ENCODE peak calls at places on chromosome 16, in ten cellular contexts. A is stomach, P is GM23338, H is esophagus muscularis mucosa, S is SK-N-SH, W is vagina, V is endothelial cell of umbilical vein, I is upper lobe of left lung, X is H1, T is prostate gland. K is an unnamed sample.

GRCh38 chr16:88886915-88887521 is 20.6 kb upstream of the PABPN1L start:
- DNase-seq in A (peak), P (no peak), H (peak), S (no peak), W (no peak), V (no peak), I (peak), X (no peak), T (no peak), K (peak)

GRCh38 chr16:78727536-78727935 is 628.1 kb downstream of the WWOX start:
- DNase-seq in A (no peak), P (peak), H (no peak), S (no peak), W (no peak), V (no peak), I (no peak), X (no peak), T (no peak), K (no peak)

GRCh38 chr16:56675685-56676210 is 6.1 kb downstream of the MT1H start:
- DNase-seq in A (no peak), P (peak), H (no peak), S (no peak), W (no peak), V (no peak), I (no peak), X (peak), T (no peak), K (no peak)

GRCh38 chr16:1363501-1364041 is 11.8 kb downstream of the GNPTG start:
- DNase-seq in A (peak), P (peak), H (no peak), S (peak), W (no peak), V (peak), I (peak), X (peak), T (peak), K (no peak)

GRCh38 chr16:495127-495748 is 32.3 kb upstream of the CAPN15 start:
- DNase-seq in A (no peak), P (peak), H (no peak), S (peak), W (no peak), V (peak), I (no peak), X (peak), T (no peak), K (no peak)

GRCh38 chr16:50594332-50595260 is 46.4 kb downstream of the NKD1 start:
- DNase-seq in A (no peak), P (no peak), H (no peak), S (no peak), W (no peak), V (no peak), I (no peak), X (no peak), T (no peak), K (no peak)

GRCh38 chr16:51937771-51938170 is 609.2 kb downstream of the TOX3 start:
- DNase-seq in A (no peak), P (no peak), H (no peak), S (no peak), W (no peak), V (no peak), I (no peak), X (no peak), T (no peak), K (no peak)

GRCh38 chr16:84618428-84619102 is 687 bp upstream of the COTL1 start:
- DNase-seq in A (no peak), P (peak), H (no peak), S (peak), W (no peak), V (peak), I (no peak), X (peak), T (no peak), K (no peak)

GRCh38 chr16:4123617-4124300 is 7.5 kb upstream of the ADCY9 start:
- DNase-seq in A (no peak), P (no peak), H (no peak), S (no peak), W (no peak), V (no peak), I (no peak), X (no peak), T (no peak), K (no peak)

GRCh38 chr16:70738083-70738977 is 52.5 kb upstream of the MTSS2 start:
- DNase-seq in A (peak), P (peak), H (no peak), S (peak), W (no peak), V (peak), I (peak), X (peak), T (peak), K (peak)

GRCh38 chr16:4214215-4214621 is 27.7 kb downstream of the SRL start:
- DNase-seq in A (peak), P (no peak), H (no peak), S (no peak), W (no peak), V (no peak), I (no peak), X (no peak), T (no peak), K (no peak)

GRCh38 chr16:19085679-19086200 is 18.3 kb downstream of the COQ7 start:
- DNase-seq in A (peak), P (no peak), H (no peak), S (peak), W (no peak), V (peak), I (no peak), X (no peak), T (no peak), K (no peak)

GRCh38 chr16:18788828-18789514 is 1.2 kb downstream of the RPS15A start:
- DNase-seq in A (no peak), P (no peak), H (no peak), S (no peak), W (no peak), V (peak), I (no peak), X (no peak), T (no peak), K (no peak)

GRCh38 chr16:27383511-27384243 is 18.3 kb upstream of the IL21R start:
- DNase-seq in A (no peak), P (no peak), H (no peak), S (no peak), W (peak), V (no peak), I (peak), X (no peak), T (no peak), K (peak)

GRCh38 chr16:66741971-66742396 is 9.4 kb downstream of the DYNC1LI2 start:
- DNase-seq in A (no peak), P (no peak), H (no peak), S (no peak), W (no peak), V (no peak), I (no peak), X (no peak), T (no peak), K (no peak)

GRCh38 chr16:87832759-87833502 is 36.4 kb downstream of the SLC7A5 start:
- DNase-seq in A (no peak), P (no peak), H (no peak), S (no peak), W (no peak), V (no peak), I (no peak), X (no peak), T (no peak), K (no peak)

GRCh38 chr16:69190598-69190997 is 3.6 kb downstream of the SNTB2 start:
- DNase-seq in A (no peak), P (no peak), H (no peak), S (no peak), W (no peak), V (no peak), I (no peak), X (no peak), T (no peak), K (no peak)

GRCh38 chr16:67260426-67261063 is 11.8 kb downstream of the SLC9A5 start:
- DNase-seq in A (peak), P (peak), H (no peak), S (peak), W (no peak), V (peak), I (peak), X (no peak), T (peak), K (peak)

GRCh38 chr16:62021295-62021694 is 14.9 kb downstream of the CDH8 start:
- DNase-seq in A (no peak), P (no peak), H (no peak), S (no peak), W (no peak), V (no peak), I (no peak), X (no peak), T (no peak), K (no peak)

GRCh38 chr16:66332599-66332998 is 33.9 kb upstream of the CDH5 start:
- DNase-seq in A (no peak), P (no peak), H (no peak), S (no peak), W (no peak), V (no peak), I (peak), X (no peak), T (no peak), K (no peak)

GRCh38 chr16:71225145-71225544 is 5.4 kb downstream of the HYDIN start:
- DNase-seq in A (no peak), P (no peak), H (no peak), S (no peak), W (no peak), V (no peak), I (no peak), X (no peak), T (no peak), K (no peak)

GRCh38 chr16:79132745-79133144 is 467.8 kb downstream of the MAF start:
- DNase-seq in A (no peak), P (no peak), H (no peak), S (no peak), W (no peak), V (no peak), I (no peak), X (no peak), T (no peak), K (no peak)

GRCh38 chr16:49277766-49278566 is 3.7 kb downstream of the CBLN1 start:
- DNase-seq in A (no peak), P (peak), H (peak), S (no peak), W (no peak), V (no peak), I (no peak), X (peak), T (no peak), K (no peak)

GRCh38 chr16:89331371-89332109 is 114.0 kb downstream of the ZNF778 start:
- DNase-seq in A (no peak), P (no peak), H (no peak), S (no peak), W (no peak), V (no peak), I (no peak), X (no peak), T (no peak), K (peak)

GRCh38 chr16:67207857-67208524 is 9.1 kb downstream of the ELMO3 start:
- DNase-seq in A (no peak), P (no peak), H (no peak), S (peak), W (no peak), V (no peak), I (no peak), X (no peak), T (no peak), K (no peak)

GRCh38 chr16:3542601-3543373 is 34.4 kb downstream of the NLRC3 start:
- DNase-seq in A (no peak), P (no peak), H (no peak), S (no peak), W (no peak), V (peak), I (no peak), X (no peak), T (no peak), K (no peak)

GRCh38 chr16:35732046-35732810 is 2272.8 kb downstream of the TP53TG3F start:
- DNase-seq in A (no peak), P (no peak), H (peak), S (no peak), W (peak), V (no peak), I (no peak), X (no peak), T (no peak), K (no peak)

GRCh38 chr16:89720520-89720858 is 209 bp downstream of the VPS9D1 start:
- DNase-seq in A (peak), P (peak), H (peak), S (peak), W (no peak), V (no peak), I (no peak), X (peak), T (no peak), K (no peak)

GRCh38 chr16:9647981-9648701 is 534.1 kb downstream of the GRIN2A start:
- DNase-seq in A (no peak), P (peak), H (peak), S (peak), W (no peak), V (peak), I (no peak), X (peak), T (peak), K (no peak)

GRCh38 chr16:676565-677297 is 1.3 kb downstream of the RHBDL1 start:
- DNase-seq in A (peak), P (peak), H (no peak), S (no peak), W (no peak), V (no peak), I (peak), X (peak), T (peak), K (no peak)

GRCh38 chr16:14301150-14302030 is 230.3 kb downstream of the MRTFB start:
- DNase-seq in A (peak), P (peak), H (no peak), S (peak), W (no peak), V (peak), I (no peak), X (no peak), T (no peak), K (peak)

GRCh38 chr16:53545433-53545832 is 42.4 kb upstream of the AKTIP start:
- DNase-seq in A (no peak), P (peak), H (no peak), S (no peak), W (no peak), V (no peak), I (no peak), X (no peak), T (no peak), K (no peak)

GRCh38 chr16:88686439-88687253 is at the start of gene SNAI3:
- DNase-seq in A (peak), P (peak), H (no peak), S (peak), W (no peak), V (peak), I (peak), X (peak), T (peak), K (no peak)

GRCh38 chr16:27154573-27155521 is 48.5 kb upstream of the KDM8 start:
- DNase-seq in A (peak), P (peak), H (no peak), S (peak), W (no peak), V (peak), I (peak), X (peak), T (peak), K (peak)

GRCh38 chr16:63938661-63939060 is 1183.2 kb downstream of the CDH11 start:
- DNase-seq in A (no peak), P (no peak), H (no peak), S (no peak), W (no peak), V (no peak), I (no peak), X (no peak), T (no peak), K (no peak)

GRCh38 chr16:55155815-55156214 is 168.2 kb upstream of the IRX6 start:
- DNase-seq in A (no peak), P (peak), H (no peak), S (no peak), W (no peak), V (no peak), I (no peak), X (no peak), T (no peak), K (no peak)
- TF ChIP-seq CTCF in A (no peak), P (peak), H (no peak), S (no peak), W (no peak), V (no peak), I (no peak), X (peak), T (no peak), K (no peak)

DNA sequence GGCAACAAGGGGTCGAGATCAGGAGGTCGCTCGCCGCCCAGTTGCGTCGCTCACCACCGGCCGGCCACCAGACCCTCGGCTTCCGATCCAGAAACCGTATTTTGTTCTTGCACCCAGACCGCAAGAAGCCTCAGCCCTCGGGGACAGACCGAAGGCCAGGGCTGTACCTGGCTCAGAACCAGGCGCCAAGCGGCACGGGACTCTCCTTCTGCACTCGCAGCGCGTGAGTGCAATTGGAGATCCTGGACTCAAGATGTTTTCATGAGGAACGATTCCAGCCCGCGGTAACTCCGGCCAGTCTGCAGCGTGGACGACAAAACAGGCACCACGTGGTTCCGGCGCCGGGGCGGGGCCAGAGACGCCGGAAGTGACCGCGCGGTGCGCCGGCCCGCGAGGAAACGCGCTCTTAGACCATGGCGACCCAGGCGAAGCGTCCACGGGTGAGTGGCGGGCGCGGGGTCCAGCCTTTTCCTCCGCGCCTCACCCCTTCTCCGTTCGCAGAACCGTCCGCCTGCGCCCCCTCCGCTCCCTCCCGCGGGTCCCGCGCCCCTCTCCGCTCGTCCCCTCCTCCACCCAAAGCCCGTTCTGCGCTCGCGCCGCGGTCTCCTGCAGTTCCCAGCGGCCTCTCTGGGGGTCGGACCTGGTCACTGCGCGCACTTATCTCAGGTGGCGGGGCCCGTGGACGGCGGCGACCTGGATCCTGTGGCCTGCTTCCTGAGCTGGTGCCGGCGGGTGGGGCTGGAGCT is at the start of gene SETD6:
- DNase-seq in A (peak), P (peak), H (peak), S (peak), W (peak), V (peak), I (peak), X (peak), T (peak), K (peak)
- TF ChIP-seq POLR2AphosphoS5 in A (peak), P (peak), H (peak), S (peak), W (peak), V (peak), I (peak), X (peak), T (peak), K (peak)

DNA sequence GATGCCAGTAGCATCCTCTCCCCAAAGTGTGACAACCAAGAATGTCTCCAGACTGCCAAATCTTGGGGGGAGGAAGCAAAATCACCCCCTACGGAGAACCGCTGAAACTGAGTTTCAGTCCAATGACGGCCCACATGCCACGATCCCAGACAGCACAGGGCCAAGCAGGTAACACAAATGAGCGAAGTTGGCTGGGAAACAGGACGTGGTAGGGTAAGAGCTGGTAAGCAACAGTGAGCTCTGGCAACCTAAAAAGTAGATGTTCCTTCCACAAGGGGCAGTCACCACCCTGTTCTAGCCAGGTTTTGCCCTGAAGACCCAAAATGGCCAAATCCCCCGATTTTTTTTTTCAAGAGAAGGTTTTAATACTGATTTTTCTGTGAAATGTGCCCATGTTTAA is 25.4 kb downstream of the ZFHX3 start:
- DNase-seq in A (no peak), P (no peak), H (no peak), S (no peak), W (no peak), V (no peak), I (no peak), X (no peak), T (no peak), K (peak)
- TF ChIP-seq CTCF in A (no peak), P (no peak), H (no peak), S (no peak), W (no peak), V (no peak), I (no peak), X (no peak), T (no peak), K (no peak)

DNA sequence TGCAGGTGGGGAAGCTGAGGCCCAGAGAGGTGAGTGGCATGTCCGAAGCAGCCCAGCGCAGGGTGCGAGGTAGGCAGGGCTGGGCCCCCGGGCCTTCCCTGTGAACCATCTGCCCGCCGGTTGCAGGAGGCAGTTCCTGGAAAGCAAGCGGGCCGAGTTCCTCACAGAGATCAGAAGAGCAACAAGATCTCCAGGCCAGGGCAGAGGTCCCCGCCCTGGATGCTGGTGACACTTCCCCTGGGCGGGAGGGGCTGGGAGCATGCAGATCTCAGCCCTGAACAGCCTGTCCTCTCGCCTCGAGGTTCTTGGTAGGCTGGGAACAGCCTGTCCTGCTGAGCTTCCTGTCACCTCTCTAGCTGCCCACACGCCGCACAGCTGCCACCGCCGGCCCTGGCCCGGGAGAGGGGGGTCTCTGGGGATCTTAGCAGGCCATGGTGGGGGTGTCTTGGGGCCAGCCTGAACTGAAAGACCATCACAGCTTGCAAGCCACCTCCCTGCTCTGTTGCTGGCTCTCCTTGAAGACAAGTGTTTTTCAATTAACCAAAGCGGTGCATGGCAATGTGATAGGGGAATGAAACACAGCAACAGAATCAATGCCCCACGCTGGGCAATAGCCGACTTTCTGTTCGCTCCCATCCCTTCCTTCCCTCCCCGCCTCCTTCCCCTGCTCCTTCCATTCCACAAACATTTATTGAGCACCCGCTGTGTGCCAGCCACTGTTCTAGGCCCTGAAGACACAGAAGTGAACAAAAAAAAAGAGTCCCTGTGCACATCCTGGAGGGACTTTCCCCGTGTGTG is 31.7 kb downstream of the SOCS1 start:
- DNase-seq in A (peak), P (peak), H (peak), S (no peak), W (no peak), V (no peak), I (peak), X (no peak), T (peak), K (peak)
- TF ChIP-seq POLR2AphosphoS5 in A (peak), P (no peak), H (peak), S (no peak), W (peak), V (no peak), I (peak), X (no peak), T (peak), K (peak)

DNA sequence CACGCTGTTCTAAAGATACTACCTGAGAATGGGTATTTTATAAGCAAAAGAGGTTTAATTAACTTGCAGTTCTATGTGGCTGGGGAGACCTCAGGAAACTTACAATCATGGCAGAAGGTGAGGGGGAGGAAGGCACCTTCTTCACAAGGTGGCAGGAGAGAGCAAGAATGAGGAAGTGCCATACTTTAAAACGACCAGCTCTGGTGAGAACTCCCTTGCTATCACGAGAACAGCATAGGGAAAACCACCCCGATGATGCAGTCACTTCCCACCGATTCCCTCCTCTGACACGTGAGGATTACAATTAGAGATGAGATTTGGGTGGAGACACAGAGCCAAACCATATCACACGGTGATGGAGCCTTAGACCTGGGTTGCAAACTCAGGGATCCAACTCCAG is 317.5 kb upstream of the EEF2KMT start:
- DNase-seq in A (no peak), P (peak), H (no peak), S (no peak), W (no peak), V (no peak), I (no peak), X (no peak), T (no peak), K (no peak)
- TF ChIP-seq CTCF in A (no peak), P (peak), H (no peak), S (no peak), W (no peak), V (no peak), I (no peak), X (peak), T (no peak), K (no peak)